ENCODE peak calls at places on chromosomes 4 and X, in seven cellular contexts. Z is SK-N-SH, S is GM12878, C is upper lobe of left lung, R is suprapubic skin, H is stomach, Q is H1. A is an unnamed sample.

GRCh38 chr4:88033309-88033708 is 25.9 kb downstream of the PKD2 start:
- DNase-seq in Z (peak), S (no peak), C (no peak), R (no peak), H (peak), Q (no peak), A (peak)

GRCh38 chr4:17030543-17030942 is 132.1 kb upstream of the LDB2 start:
- DNase-seq in Z (no peak), S (no peak), C (no peak), R (no peak), H (no peak), Q (no peak), A (no peak)

GRCh38 chr4:105902550-105903262 is 7.4 kb downstream of the NPNT start:
- DNase-seq in Z (no peak), S (no peak), C (peak), R (no peak), H (no peak), Q (no peak), A (no peak)

GRCh38 chr4:41358626-41359025 is 101.9 kb downstream of the UCHL1 start:
- DNase-seq in Z (peak), S (no peak), C (peak), R (no peak), H (peak), Q (no peak), A (no peak)

GRCh38 chr4:184415071-184415470 is 59.3 kb downstream of the IRF2 start:
- DNase-seq in Z (no peak), S (no peak), C (no peak), R (no peak), H (no peak), Q (no peak), A (no peak)

GRCh38 chr4:74503580-74503979 is 58.6 kb downstream of the AREG start:
- DNase-seq in Z (no peak), S (no peak), C (no peak), R (no peak), H (no peak), Q (no peak), A (no peak)

GRCh38 chrX:14449773-14450172 is 79.6 kb upstream of the GLRA2 start:
- DNase-seq in Z (no peak), S (no peak), C (no peak), R (no peak), H (no peak), Q (no peak), A (no peak)

GRCh38 chr4:38671594-38671943 is 7.6 kb downstream of the KLF3 start:
- DNase-seq in Z (no peak), S (no peak), C (no peak), R (no peak), H (no peak), Q (no peak), A (no peak)

GRCh38 chrX:112888916-112889315 is 48.3 kb upstream of the AMOT start:
- DNase-seq in Z (no peak), S (no peak), C (no peak), R (no peak), H (no peak), Q (no peak), A (no peak)

GRCh38 chrX:40260123-40260751 is 162.5 kb upstream of the BCOR start:
- DNase-seq in Z (no peak), S (no peak), C (peak), R (no peak), H (no peak), Q (no peak), A (no peak)

GRCh38 chr4:15003441-15003890 is 1.2 kb downstream of the CPEB2 start:
- DNase-seq in Z (peak), S (no peak), C (peak), R (peak), H (peak), Q (peak), A (peak)

GRCh38 chr4:15690020-15690809 is 8.6 kb downstream of the FAM200B start:
- DNase-seq in Z (no peak), S (no peak), C (no peak), R (no peak), H (no peak), Q (no peak), A (no peak)

GRCh38 chrX:153966841-153967535 is 4.6 kb downstream of the HCFC1 start:
- DNase-seq in Z (no peak), S (no peak), C (no peak), R (no peak), H (no peak), Q (no peak), A (no peak)

GRCh38 chr4:117093581-117093980 is 8.2 kb upstream of the TRAM1L1 start:
- DNase-seq in Z (no peak), S (no peak), C (no peak), R (no peak), H (no peak), Q (no peak), A (no peak)

GRCh38 chrX:143429021-143429570 is 88.2 kb downstream of the SPANXN3 start:
- DNase-seq in Z (no peak), S (no peak), C (no peak), R (no peak), H (no peak), Q (no peak), A (no peak)

DNA sequence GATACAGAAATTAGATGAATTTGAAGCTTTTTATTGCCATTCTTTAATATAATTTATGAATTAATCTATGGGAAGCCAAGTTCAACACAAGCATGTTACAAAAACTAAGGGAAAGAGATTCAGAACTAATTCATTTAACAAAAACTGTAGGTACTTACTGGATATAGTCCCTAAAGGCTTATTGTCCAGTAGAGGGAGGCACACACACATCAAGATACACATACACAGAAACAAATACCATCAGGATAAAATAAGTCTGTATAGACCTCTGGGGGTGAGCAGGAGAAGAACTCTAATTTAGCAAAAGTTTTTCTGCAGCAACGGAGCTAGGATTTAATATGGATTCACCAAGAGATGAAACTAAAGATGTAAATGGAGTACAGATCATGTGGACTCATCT is 83.0 kb upstream of the IL13RA1 start:
- DNase-seq in Z (peak), S (no peak), C (no peak), R (no peak), H (no peak), Q (no peak), A (no peak)
- TF ChIP-seq CTCF in Z (peak), S (peak), C (peak), R (peak), H (no peak), Q (no peak), A (peak)

DNA sequence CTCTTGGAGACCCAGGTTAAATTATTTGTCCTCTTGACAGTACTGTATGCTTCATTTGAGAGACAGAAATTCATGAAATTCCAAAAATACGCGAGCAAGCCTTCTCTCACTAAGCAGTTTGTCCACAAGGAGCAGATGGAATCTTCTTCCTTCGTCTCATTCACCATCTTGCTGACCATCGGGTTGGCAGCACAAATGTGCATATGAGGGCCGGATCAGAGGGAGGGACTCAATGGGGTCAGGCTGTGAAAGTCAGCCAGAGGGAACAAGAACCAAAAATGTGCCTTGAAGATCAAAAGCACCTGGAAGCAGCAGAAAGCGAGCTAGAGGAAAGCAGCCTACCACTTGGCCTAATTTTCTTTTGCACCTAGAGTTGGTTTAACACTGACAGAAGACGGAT is 16.4 kb downstream of the NHSL2 start:
- DNase-seq in Z (no peak), S (no peak), C (no peak), R (no peak), H (no peak), Q (no peak), A (no peak)
- TF ChIP-seq EP300 in Z (no peak), S (no peak), C (no peak), R (no peak), H (no peak), Q (no peak), A (no peak)

GRCh38 chrX:20252392-20253231 is 14.1 kb downstream of the RPS6KA3 start:
- DNase-seq in Z (peak), S (no peak), C (peak), R (no peak), H (peak), Q (peak), A (peak)
- TF ChIP-seq POLR2AphosphoS5 in Z (no peak), S (no peak), C (no peak), R (no peak), H (no peak), Q (no peak), A (no peak)

GRCh38 chr4:95155759-95156451 is 392.9 kb downstream of the UNC5C start:
- DNase-seq in Z (peak), S (no peak), C (no peak), R (no peak), H (no peak), Q (no peak), A (no peak)
- TF ChIP-seq CTCF in Z (peak), S (peak), C (no peak), R (peak), H (no peak), Q (no peak), A (peak)

DNA sequence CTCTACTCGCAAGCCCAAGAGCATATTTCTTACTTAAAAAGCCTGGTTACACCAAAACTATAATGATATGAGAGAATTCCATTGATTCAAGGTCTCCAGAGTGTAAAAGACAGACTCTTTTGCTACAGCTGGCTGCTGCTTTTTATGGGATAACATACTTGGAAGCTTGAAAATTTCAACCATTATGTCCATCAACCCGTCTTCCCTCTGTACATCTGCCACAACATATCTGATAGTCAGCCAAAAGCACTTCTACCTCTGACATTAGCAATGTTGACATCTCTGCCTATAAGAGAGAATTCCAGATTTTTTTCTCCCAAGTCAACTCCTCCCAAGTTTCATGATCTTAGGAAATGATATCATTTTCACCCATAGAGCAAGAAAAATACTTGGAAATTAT is 54.4 kb upstream of the IQCM start:
- DNase-seq in Z (no peak), S (no peak), C (no peak), R (no peak), H (no peak), Q (no peak), A (no peak)
- TF ChIP-seq EP300 in Z (no peak), S (no peak), C (no peak), R (no peak), H (no peak), Q (no peak), A (no peak)

GRCh38 chr4:173167793-173168395 is 717 bp upstream of the GALNT7 start:
- DNase-seq in Z (peak), S (no peak), C (peak), R (peak), H (peak), Q (no peak), A (peak)
- TF ChIP-seq POLR2AphosphoS5 in Z (no peak), S (no peak), C (no peak), R (no peak), H (peak), Q (no peak), A (no peak)

GRCh38 chr4:10622728-10623127 is 61.8 kb downstream of the CLNK start:
- DNase-seq in Z (no peak), S (peak), C (no peak), R (no peak), H (no peak), Q (no peak), A (no peak)
- TF ChIP-seq CTCF in Z (no peak), S (peak), C (no peak), R (no peak), H (no peak), Q (peak), A (no peak)